ENCODE peak calls at places on chromosomes 13 and 19, in eight cellular contexts. K is cardiac fibroblast; L is MCF 10A; V is fibroblast of lung; J is mucosa of descending colon; B is NK-92 treated with Interleukin-12 subunit alpha and Interleukin-12 subunit beta, amount 100 ng/mL, for 24 hours; P is NCI-H1092; N is head of caudate nucleus. E is an unnamed sample.
A peak's percentile ranks its signal among the peaks of the same experiment; 100 is the strongest.

GRCh38 chr19:16386619-16387240 is 62.1 kb downstream of the KLF2 start:
- DNase-seq in K (peak; percentile 69), L (peak; percentile 52), B (no peak), J (no peak), N (peak; percentile 62), P (no peak), V (peak; percentile 63), E (peak; percentile 58)

GRCh38 chr13:94269557-94269956 is 209.9 kb downstream of the DCT start:
- DNase-seq in L (no peak), N (no peak), P (no peak), K (no peak), J (no peak), V (no peak), B (no peak), E (no peak)

GRCh38 chr19:40592170-40592569 is 9.0 kb upstream of the LTBP4 start:
- DNase-seq in L (peak; percentile 76), K (peak; percentile 77), N (peak; percentile 66), V (peak; percentile 60), P (no peak), B (no peak), J (no peak), E (no peak)

GRCh38 chr13:105871768-105872167 is 663.7 kb downstream of the EFNB2 start:
- DNase-seq in B (no peak), V (no peak), N (no peak), P (no peak), L (no peak), J (no peak), K (no peak), E (no peak)

GRCh38 chr19:15623711-15624318 is 8.8 kb downstream of the CYP4F8 start:
- DNase-seq in J (no peak), K (no peak), L (no peak), B (no peak), V (no peak), P (no peak), N (no peak), E (no peak)

GRCh38 chr13:102561933-102562332 is 34.9 kb upstream of the TPP2 start:
- DNase-seq in N (no peak), V (no peak), K (no peak), P (no peak), B (no peak), J (no peak), L (no peak), E (no peak)

GRCh38 chr13:99385161-99385560 is 78.0 kb upstream of the GPR183 start:
- DNase-seq in K (no peak), N (no peak), P (no peak), L (no peak), B (no peak), V (no peak), J (no peak), E (no peak)

GRCh38 chr13:51276684-51277083 is 54.5 kb downstream of the FAM124A start:
- DNase-seq in N (no peak), J (no peak), V (no peak), K (peak; percentile 43), P (no peak), L (peak; percentile 35), B (no peak), E (no peak)

GRCh38 chr13:73658639-73659038 is 475.6 kb downstream of the KLF12 start:
- DNase-seq in P (no peak), K (no peak), N (no peak), L (no peak), V (no peak), J (no peak), B (no peak), E (no peak)

GRCh38 chr19:2195914-2196313 is 32.2 kb downstream of the DOT1L start:
- DNase-seq in N (no peak), J (no peak), V (no peak), P (no peak), K (no peak), L (no peak), B (no peak), E (no peak)

GRCh38 chr13:109146912-109147624 is 517.7 kb downstream of the MYO16 start:
- DNase-seq in J (no peak), N (no peak), P (no peak), K (peak; percentile 99), V (peak; percentile 65), L (peak; percentile 91), B (no peak), E (no peak)

GRCh38 chr13:101876951-101877350 is 424.5 kb downstream of the ITGBL1 start:
- DNase-seq in V (no peak), K (no peak), B (no peak), L (no peak), N (peak; percentile 52), P (no peak), J (no peak), E (no peak)

GRCh38 chr19:17421942-17422341 is 2.1 kb downstream of the MVB12A start:
- DNase-seq in V (no peak), P (no peak), L (no peak), N (no peak), J (no peak), K (no peak), B (no peak), E (no peak)

GRCh38 chr13:96533408-96533807 is 443.5 kb downstream of the HS6ST3 start:
- DNase-seq in B (no peak), N (no peak), J (no peak), L (no peak), V (no peak), P (no peak), K (no peak), E (no peak)

GRCh38 chr19:30146346-30146745 is 204.3 kb downstream of the URI1 start:
- DNase-seq in P (no peak), K (no peak), V (no peak), B (no peak), L (no peak), J (no peak), N (no peak), E (no peak)

GRCh38 chr19:48578891-48579290 is 26.9 kb downstream of the SULT2B1 start:
- DNase-seq in N (no peak), L (no peak), B (no peak), P (no peak), K (no peak), V (no peak), J (no peak), E (no peak)

GRCh38 chr13:60482012-60482411 is 85.0 kb downstream of the TDRD3 start:
- DNase-seq in K (peak; percentile 56), N (no peak), B (no peak), V (peak; percentile 31), L (no peak), J (no peak), P (no peak), E (no peak)

GRCh38 chr19:4103073-4103418 is 20.9 kb downstream of the MAP2K2 start:
- DNase-seq in P (no peak), L (no peak), K (peak; percentile 41), B (no peak), N (no peak), V (peak; percentile 29), J (no peak), E (no peak)

GRCh38 chr13:75196112-75196855 is 285.7 kb downstream of the TBC1D4 start:
- DNase-seq in J (no peak), L (peak; percentile 29), K (peak; percentile 89), V (peak; percentile 88), P (no peak), B (no peak), N (no peak), E (no peak)

GRCh38 chr19:18718846-18719458 is 35.5 kb downstream of the CRTC1 start:
- DNase-seq in K (no peak), V (no peak), N (no peak), L (no peak), P (no peak), J (no peak), B (no peak), E (no peak)

GRCh38 chr19:35975608-35976214 is 19.3 kb upstream of the SDHAF1 start:
- DNase-seq in V (peak; percentile 21), P (no peak), B (no peak), K (peak; percentile 33), L (peak; percentile 23), N (no peak), J (no peak), E (no peak)

GRCh38 chr19:15288146-15288963 is 44.0 kb downstream of the BRD4 start:
- DNase-seq in N (peak; percentile 87), L (no peak), B (no peak), K (no peak), V (no peak), J (peak; percentile 72), P (peak; percentile 57), E (peak; percentile 81)

GRCh38 chr13:40897058-40897457 is 107.6 kb downstream of the SLC25A15 start:
- DNase-seq in N (no peak), P (no peak), B (no peak), V (no peak), K (no peak), J (no peak), L (no peak), E (no peak)

GRCh38 chr19:29724102-29724641 is 9.1 kb upstream of the C19orf12 start:
- DNase-seq in B (no peak), P (peak; percentile 32), J (no peak), V (peak; percentile 6), N (peak; percentile 45), K (peak; percentile 15), L (no peak), E (peak; percentile 82)

GRCh38 chr19:12065100-12065538 is 588 bp downstream of the ZNF844 start:
- DNase-seq in N (peak; percentile 36), K (peak; percentile 61), V (peak; percentile 65), L (no peak), P (no peak), B (no peak), J (peak; percentile 50), E (peak; percentile 23)

GRCh38 chr19:33227242-33227650 is 1.6 kb upstream of the SLC7A10 start:
- DNase-seq in K (no peak), P (no peak), N (no peak), V (peak; percentile 63), L (no peak), B (no peak), J (no peak), E (no peak)

GRCh38 chr13:51643882-51644281 is 59.6 kb downstream of the WDFY2 start:
- DNase-seq in V (peak; percentile 90), J (no peak), B (no peak), N (no peak), K (peak; percentile 95), L (peak; percentile 86), P (no peak), E (no peak)

GRCh38 chr19:45469835-45470146 is 2.0 kb downstream of the FOSB start:
- DNase-seq in V (no peak), B (no peak), N (peak; percentile 94), K (no peak), P (peak; percentile 36), J (no peak), L (peak; percentile 90), E (no peak)

GRCh38 chr13:40916207-40916998 is 102.7 kb downstream of the ELF1 start:
- DNase-seq in L (peak; percentile 12), N (no peak), B (no peak), V (no peak), K (peak; percentile 64), J (no peak), P (no peak), E (no peak)

GRCh38 chr13:42628666-42629065 is 54.7 kb downstream of the TNFSF11 start:
- DNase-seq in K (no peak), N (no peak), J (no peak), B (no peak), P (no peak), L (no peak), V (no peak), E (no peak)

GRCh38 chr13:39776439-39776838 is 121.0 kb downstream of the COG6 start:
- DNase-seq in P (no peak), K (peak; percentile 95), J (no peak), L (no peak), N (no peak), B (no peak), V (peak; percentile 66), E (no peak)

GRCh38 chr13:49248433-49249002 is 793 bp downstream of the CDADC1 start:
- DNase-seq in L (no peak), P (no peak), N (no peak), V (peak; percentile 59), K (peak; percentile 37), J (no peak), B (peak; percentile 27), E (no peak)

GRCh38 chr19:21202865-21203494 is 61.1 kb downstream of the ZNF431 start:
- DNase-seq in P (peak; percentile 3), N (peak; percentile 41), B (no peak), K (peak; percentile 47), V (peak; percentile 15), L (peak; percentile 26), J (no peak), E (peak; percentile 30)

GRCh38 chr19:50870417-50871089 is 2.7 kb upstream of the KLK2 start:
- DNase-seq in N (no peak), P (no peak), J (no peak), L (no peak), K (peak; percentile 28), V (no peak), B (no peak), E (no peak)

E was measured in posterior cingulate gyrus.